ENCODE peak calls at places on chromosomes 4 and X, in six cellular contexts. M, C, H, S, D and E are unnamed samples.

GRCh38 chrX:74295102-74295501 is 8.9 kb upstream of the ZCCHC13 start:
- DNase-seq in M (no peak), C (no peak), H (no peak), S (no peak), D (no peak), E (no peak)

GRCh38 chr4:7132730-7133582 is 59.4 kb upstream of the SORCS2 start:
- DNase-seq in M (no peak), C (no peak), H (no peak), S (no peak), D (no peak), E (no peak)

GRCh38 chrX:16986169-16986568 is 39.7 kb downstream of the REPS2 start:
- DNase-seq in M (no peak), C (no peak), H (no peak), S (no peak), D (no peak), E (no peak)

GRCh38 chrX:68848189-68848940 is 19.5 kb downstream of the EFNB1 start:
- DNase-seq in M (no peak), C (no peak), H (no peak), S (no peak), D (no peak), E (no peak)

GRCh38 chr4:95106408-95106928 is 348.7 kb downstream of the BMPR1B start:
- DNase-seq in M (peak), C (no peak), H (no peak), S (no peak), D (no peak), E (no peak)

GRCh38 chr4:3261411-3262207 is 12.7 kb downstream of the MSANTD1 start:
- DNase-seq in M (no peak), C (no peak), H (no peak), S (no peak), D (peak), E (no peak)

GRCh38 chrX:154046262-154046771 is 26.6 kb upstream of the IRAK1 start:
- DNase-seq in M (no peak), C (no peak), H (no peak), S (no peak), D (no peak), E (peak)

GRCh38 chr4:181756451-181756850 is 486.8 kb upstream of the TENM3 start:
- DNase-seq in M (no peak), C (no peak), H (no peak), S (no peak), D (no peak), E (no peak)

GRCh38 chrX:95058815-95059214 is 1384.8 kb downstream of the FAM133A start:
- DNase-seq in M (no peak), C (no peak), H (no peak), S (no peak), D (no peak), E (no peak)

GRCh38 chrX:1600406-1601050 is 9.1 kb downstream of the AKAP17A start:
- DNase-seq in M (no peak), C (no peak), H (no peak), S (no peak), D (no peak), E (no peak)

GRCh38 chr4:7857993-7858392 is 81.7 kb downstream of the AFAP1 start:
- DNase-seq in M (no peak), C (no peak), H (no peak), S (no peak), D (no peak), E (no peak)

GRCh38 chr4:154622598-154622997 is 10.1 kb upstream of the FGG start:
- DNase-seq in M (peak), C (peak), H (no peak), S (no peak), D (peak), E (peak)

GRCh38 chrX:45801554-45801953 is 600.9 kb upstream of the DIPK2B start:
- DNase-seq in M (no peak), C (no peak), H (no peak), S (no peak), D (peak), E (peak)

GRCh38 chr4:52241916-52242315 is 190.8 kb downstream of the SPATA18 start:
- DNase-seq in M (no peak), C (no peak), H (no peak), S (no peak), D (no peak), E (no peak)

GRCh38 chr4:4859010-4859798 is at the start of gene MSX1:
- DNase-seq in M (peak), C (peak), H (peak), S (no peak), D (peak), E (peak)

GRCh38 chr4:26196567-26196966 is 124.2 kb upstream of the RBPJ start:
- DNase-seq in M (no peak), C (no peak), H (no peak), S (no peak), D (no peak), E (no peak)

GRCh38 chrX:42948723-42949122 is 170.8 kb upstream of the PPP1R2C start:
- DNase-seq in M (no peak), C (no peak), H (no peak), S (no peak), D (no peak), E (no peak)

GRCh38 chr4:74097631-74098550 is 1.1 kb downstream of the CXCL2 start:
- DNase-seq in M (no peak), C (no peak), H (no peak), S (no peak), D (no peak), E (no peak)

GRCh38 chr4:139115226-139115625 is 61.8 kb downstream of the ELF2 start:
- DNase-seq in M (no peak), C (no peak), H (no peak), S (no peak), D (no peak), E (no peak)

DNA sequence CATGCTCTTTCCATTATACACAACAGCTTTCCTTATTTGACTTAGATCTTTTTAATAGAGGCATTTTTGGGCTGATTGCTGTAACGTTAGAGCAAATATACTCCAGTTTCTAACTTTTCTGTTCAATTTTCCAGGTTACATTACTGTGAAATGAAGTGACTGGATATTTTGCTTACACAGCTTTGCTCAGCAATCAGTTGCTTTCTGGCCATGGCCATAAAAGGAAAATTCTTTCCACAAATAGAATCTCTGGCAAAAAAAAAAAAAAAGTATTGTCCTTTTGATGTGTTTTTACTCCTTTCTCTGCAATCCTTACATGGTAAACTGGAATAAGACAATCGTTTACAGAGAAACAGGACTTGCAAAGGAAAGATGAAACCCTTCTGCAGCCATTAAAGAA is 146.3 kb downstream of the PCDH7 start:
- DNase-seq in M (no peak), C (no peak), H (no peak), S (no peak), D (no peak), E (no peak)
- TF ChIP-seq JUND in M (no peak), C (no peak), H (no peak), S (no peak), D (no peak), E (no peak)

GRCh38 chrX:118971552-118971951 is 2.9 kb upstream of the LONRF3 start:
- DNase-seq in M (no peak), C (no peak), H (no peak), S (no peak), D (no peak), E (no peak)
- TF ChIP-seq JUND in M (no peak), C (no peak), H (no peak), S (no peak), D (no peak), E (no peak)

GRCh38 chr4:85823295-85823694 is 348.3 kb downstream of the ARHGAP24 start:
- DNase-seq in M (peak), C (no peak), H (no peak), S (no peak), D (peak), E (no peak)
- TF ChIP-seq JUND in M (no peak), C (no peak), H (no peak), S (no peak), D (no peak), E (no peak)

GRCh38 chr4:37002625-37003024 is 241.9 kb upstream of the NWD2 start:
- DNase-seq in M (no peak), C (peak), H (no peak), S (no peak), D (no peak), E (no peak)
- TF ChIP-seq JUND in M (no peak), C (no peak), H (no peak), S (no peak), D (no peak), E (no peak)

GRCh38 chr4:56786955-56787354 is 34.5 kb downstream of the SPINK2 start:
- DNase-seq in M (no peak), C (no peak), H (no peak), S (no peak), D (peak), E (no peak)

GRCh38 chr4:56783986-56784385 is 37.5 kb downstream of the SPINK2 start:
- DNase-seq in M (no peak), C (no peak), H (no peak), S (no peak), D (no peak), E (no peak)

GRCh38 chr4:56787380-56787779 is 34.1 kb downstream of the SPINK2 start:
- DNase-seq in M (no peak), C (no peak), H (no peak), S (no peak), D (no peak), E (no peak)

GRCh38 chr4:56782019-56782418 is 39.5 kb downstream of the SPINK2 start:
- DNase-seq in M (no peak), C (no peak), H (no peak), S (no peak), D (no peak), E (no peak)
- TF ChIP-seq JUND in M (no peak), C (no peak), H (no peak), S (no peak), D (no peak), E (no peak)